ENCODE peak calls at places on chromosomes 1 and 21, in four cellular contexts. P is AG08395, H is kidney tubule cell, M is sciatic nerve. A is an unnamed sample.

GRCh38 chr1:226882187-226882586 is 11.8 kb downstream of the PSEN2 start:
- DNase-seq in P (no peak), H (no peak), M (no peak), A (no peak)

GRCh38 chr1:113835686-113836290 is 23.5 kb upstream of the RSBN1 start:
- DNase-seq in P (peak), H (peak), M (no peak), A (peak)

GRCh38 chr1:35769188-35769758 is 505 bp downstream of the CLSPN start:
- DNase-seq in P (peak), H (peak), M (peak), A (peak)

GRCh38 chr1:204623365-204623893 is 62.1 kb downstream of the LRRN2 start:
- DNase-seq in P (no peak), H (peak), M (peak), A (peak)

GRCh38 chr1:229368347-229368746 is 25.5 kb upstream of the CCSAP start:
- DNase-seq in P (no peak), H (no peak), M (no peak), A (peak)

GRCh38 chr21:43950481-43950880 is 61.6 kb upstream of the TRAPPC10 start:
- DNase-seq in P (no peak), H (no peak), M (no peak), A (no peak)

GRCh38 chr1:41173651-41174050 is 68.5 kb downstream of the SCMH1 start:
- DNase-seq in P (no peak), H (no peak), M (no peak), A (no peak)

GRCh38 chr1:67855444-67855843 is 22.2 kb upstream of the GNG12 start:
- DNase-seq in P (no peak), H (no peak), M (no peak), A (no peak)

GRCh38 chr1:212655668-212656440 is 43.8 kb downstream of the BATF3 start:
- DNase-seq in P (peak), H (peak), M (peak), A (peak)

GRCh38 chr1:96370752-96371151 is 350.8 kb upstream of the PTBP2 start:
- DNase-seq in P (peak), H (peak), M (no peak), A (peak)

GRCh38 chr1:56125316-56125715 is 454.0 kb downstream of the PLPP3 start:
- DNase-seq in P (no peak), H (peak), M (no peak), A (peak)

GRCh38 chr1:26696645-26697440 is 1.0 kb downstream of the ARID1A start:
- DNase-seq in P (no peak), H (peak), M (peak), A (no peak)

GRCh38 chr21:41749286-41749685 is 17.6 kb downstream of the RIPK4 start:
- DNase-seq in P (no peak), H (no peak), M (no peak), A (no peak)

GRCh38 chr1:145994391-145995120 is 1.8 kb downstream of the TXNIP start:
- DNase-seq in P (no peak), H (peak), M (no peak), A (no peak)